ENCODE peak calls at places on chromosomes 5 and 9, in nine cellular contexts. One of them, this sample, is unnamed.

GRCh38 chr9:22469928-22470544 is 23.4 kb downstream of the DMRTA1 start:
- DNase-seq in psoas muscle: no peak
- DNase-seq in cardiac muscle cell: peak
- DNase-seq in GM06990: no peak
- DNase-seq in progenitor cell of endocrine pancreas: peak
- DNase-seq in adrenal gland: no peak
- DNase-seq in HFFc6: peak
- DNase-seq in astrocyte: peak
- DNase-seq in fibroblast of pulmonary artery: peak
- DNase-seq in this sample: no peak

GRCh38 chr5:20572560-20572959 is 584.6 kb upstream of the CDH18 start:
- DNase-seq in psoas muscle: no peak
- DNase-seq in cardiac muscle cell: no peak
- DNase-seq in GM06990: no peak
- DNase-seq in progenitor cell of endocrine pancreas: no peak
- DNase-seq in adrenal gland: no peak
- DNase-seq in HFFc6: no peak
- DNase-seq in astrocyte: peak
- DNase-seq in fibroblast of pulmonary artery: peak
- DNase-seq in this sample: no peak

GRCh38 chr9:79083621-79084020 is 488.1 kb upstream of the TLE4 start:
- DNase-seq in psoas muscle: no peak
- DNase-seq in cardiac muscle cell: no peak
- DNase-seq in GM06990: no peak
- DNase-seq in progenitor cell of endocrine pancreas: no peak
- DNase-seq in adrenal gland: no peak
- DNase-seq in HFFc6: no peak
- DNase-seq in astrocyte: no peak
- DNase-seq in fibroblast of pulmonary artery: no peak
- DNase-seq in this sample: no peak

GRCh38 chr5:95689680-95690079 is 6.9 kb upstream of the SPATA9 start:
- DNase-seq in psoas muscle: no peak
- DNase-seq in cardiac muscle cell: no peak
- DNase-seq in GM06990: no peak
- DNase-seq in progenitor cell of endocrine pancreas: no peak
- DNase-seq in adrenal gland: no peak
- DNase-seq in HFFc6: no peak
- DNase-seq in astrocyte: no peak
- DNase-seq in fibroblast of pulmonary artery: no peak
- DNase-seq in this sample: no peak

GRCh38 chr9:116112236-116112635 is 41.4 kb upstream of the PAPPA start:
- DNase-seq in psoas muscle: no peak
- DNase-seq in cardiac muscle cell: no peak
- DNase-seq in GM06990: no peak
- DNase-seq in progenitor cell of endocrine pancreas: no peak
- DNase-seq in adrenal gland: no peak
- DNase-seq in HFFc6: peak
- DNase-seq in astrocyte: no peak
- DNase-seq in fibroblast of pulmonary artery: peak
- DNase-seq in this sample: no peak

GRCh38 chr5:87246046-87246445 is 21.6 kb upstream of the RASA1 start:
- DNase-seq in psoas muscle: no peak
- DNase-seq in cardiac muscle cell: no peak
- DNase-seq in GM06990: no peak
- DNase-seq in progenitor cell of endocrine pancreas: no peak
- DNase-seq in adrenal gland: no peak
- DNase-seq in HFFc6: no peak
- DNase-seq in astrocyte: no peak
- DNase-seq in fibroblast of pulmonary artery: no peak
- DNase-seq in this sample: no peak

GRCh38 chr5:177111720-177112394 is 21.7 kb upstream of the NSD1 start:
- DNase-seq in psoas muscle: peak
- DNase-seq in cardiac muscle cell: peak
- DNase-seq in GM06990: peak
- DNase-seq in progenitor cell of endocrine pancreas: peak
- DNase-seq in adrenal gland: peak
- DNase-seq in HFFc6: no peak
- DNase-seq in astrocyte: no peak
- DNase-seq in fibroblast of pulmonary artery: peak
- DNase-seq in this sample: peak

GRCh38 chr5:1763960-1764605 is 35.6 kb downstream of the MRPL36 start:
- DNase-seq in psoas muscle: no peak
- DNase-seq in cardiac muscle cell: no peak
- DNase-seq in GM06990: no peak
- DNase-seq in progenitor cell of endocrine pancreas: no peak
- DNase-seq in adrenal gland: peak
- DNase-seq in HFFc6: no peak
- DNase-seq in astrocyte: no peak
- DNase-seq in fibroblast of pulmonary artery: no peak
- DNase-seq in this sample: no peak

GRCh38 chr5:154829589-154830218 is 20.7 kb downstream of the FAXDC2 start:
- DNase-seq in psoas muscle: no peak
- DNase-seq in cardiac muscle cell: no peak
- DNase-seq in GM06990: no peak
- DNase-seq in progenitor cell of endocrine pancreas: no peak
- DNase-seq in adrenal gland: no peak
- DNase-seq in HFFc6: no peak
- DNase-seq in astrocyte: peak
- DNase-seq in fibroblast of pulmonary artery: no peak
- DNase-seq in this sample: no peak

GRCh38 chr5:157986431-157986990 is 127.6 kb upstream of the CLINT1 start:
- DNase-seq in psoas muscle: no peak
- DNase-seq in cardiac muscle cell: no peak
- DNase-seq in GM06990: no peak
- DNase-seq in progenitor cell of endocrine pancreas: no peak
- DNase-seq in adrenal gland: no peak
- DNase-seq in HFFc6: no peak
- DNase-seq in astrocyte: no peak
- DNase-seq in fibroblast of pulmonary artery: no peak
- DNase-seq in this sample: no peak

GRCh38 chr9:95048225-95049087 is 269.1 kb downstream of the FANCC start:
- DNase-seq in psoas muscle: peak
- DNase-seq in cardiac muscle cell: peak
- DNase-seq in GM06990: peak
- DNase-seq in progenitor cell of endocrine pancreas: peak
- DNase-seq in adrenal gland: peak
- DNase-seq in HFFc6: no peak
- DNase-seq in astrocyte: no peak
- DNase-seq in fibroblast of pulmonary artery: peak
- DNase-seq in this sample: no peak

GRCh38 chr5:150642567-150642927 is 2.1 kb downstream of the SYNPO start:
- DNase-seq in psoas muscle: peak
- DNase-seq in cardiac muscle cell: peak
- DNase-seq in GM06990: no peak
- DNase-seq in progenitor cell of endocrine pancreas: no peak
- DNase-seq in adrenal gland: peak
- DNase-seq in HFFc6: peak
- DNase-seq in astrocyte: peak
- DNase-seq in fibroblast of pulmonary artery: peak
- DNase-seq in this sample: no peak

GRCh38 chr5:72749362-72749997 is 67.0 kb upstream of the TNPO1 start:
- DNase-seq in psoas muscle: no peak
- DNase-seq in cardiac muscle cell: no peak
- DNase-seq in GM06990: no peak
- DNase-seq in progenitor cell of endocrine pancreas: no peak
- DNase-seq in adrenal gland: no peak
- DNase-seq in HFFc6: no peak
- DNase-seq in astrocyte: no peak
- DNase-seq in fibroblast of pulmonary artery: no peak
- DNase-seq in this sample: no peak

GRCh38 chr5:41856644-41857491 is 13.4 kb downstream of the OXCT1 start:
- DNase-seq in psoas muscle: no peak
- DNase-seq in cardiac muscle cell: peak
- DNase-seq in GM06990: peak
- DNase-seq in progenitor cell of endocrine pancreas: peak
- DNase-seq in adrenal gland: peak
- DNase-seq in HFFc6: peak
- DNase-seq in astrocyte: peak
- DNase-seq in fibroblast of pulmonary artery: peak
- DNase-seq in this sample: no peak

GRCh38 chr5:98843481-98843880 is 70.0 kb downstream of the RGMB start:
- DNase-seq in psoas muscle: no peak
- DNase-seq in cardiac muscle cell: no peak
- DNase-seq in GM06990: no peak
- DNase-seq in progenitor cell of endocrine pancreas: no peak
- DNase-seq in adrenal gland: no peak
- DNase-seq in HFFc6: no peak
- DNase-seq in astrocyte: no peak
- DNase-seq in fibroblast of pulmonary artery: no peak
- DNase-seq in this sample: no peak

GRCh38 chr5:98836175-98836574 is 62.7 kb downstream of the RGMB start:
- DNase-seq in psoas muscle: no peak
- DNase-seq in cardiac muscle cell: no peak
- DNase-seq in GM06990: no peak
- DNase-seq in progenitor cell of endocrine pancreas: no peak
- DNase-seq in adrenal gland: no peak
- DNase-seq in HFFc6: no peak
- DNase-seq in astrocyte: no peak
- DNase-seq in fibroblast of pulmonary artery: no peak
- DNase-seq in this sample: no peak

GRCh38 chr5:98840946-98841345 is 67.5 kb downstream of the RGMB start:
- DNase-seq in psoas muscle: no peak
- DNase-seq in cardiac muscle cell: no peak
- DNase-seq in GM06990: no peak
- DNase-seq in progenitor cell of endocrine pancreas: no peak
- DNase-seq in adrenal gland: no peak
- DNase-seq in HFFc6: no peak
- DNase-seq in astrocyte: no peak
- DNase-seq in fibroblast of pulmonary artery: peak
- DNase-seq in this sample: no peak

GRCh38 chr5:98844865-98845264 is 71.4 kb downstream of the RGMB start:
- DNase-seq in psoas muscle: no peak
- DNase-seq in cardiac muscle cell: no peak
- DNase-seq in GM06990: no peak
- DNase-seq in progenitor cell of endocrine pancreas: no peak
- DNase-seq in adrenal gland: no peak
- DNase-seq in HFFc6: no peak
- DNase-seq in astrocyte: no peak
- DNase-seq in fibroblast of pulmonary artery: no peak
- DNase-seq in this sample: no peak

GRCh38 chr5:98839469-98840383 is 66.3 kb downstream of the RGMB start:
- DNase-seq in psoas muscle: no peak
- DNase-seq in cardiac muscle cell: no peak
- DNase-seq in GM06990: no peak
- DNase-seq in progenitor cell of endocrine pancreas: no peak
- DNase-seq in adrenal gland: no peak
- DNase-seq in HFFc6: no peak
- DNase-seq in astrocyte: peak
- DNase-seq in fibroblast of pulmonary artery: peak
- DNase-seq in this sample: no peak
- TF ChIP-seq CTCF in psoas muscle: peak
- TF ChIP-seq CTCF in cardiac muscle cell: peak
- TF ChIP-seq CTCF in GM06990: no peak
- TF ChIP-seq CTCF in progenitor cell of endocrine pancreas: no peak
- TF ChIP-seq CTCF in adrenal gland: no peak
- TF ChIP-seq CTCF in HFFc6: peak
- TF ChIP-seq CTCF in astrocyte: no peak
- TF ChIP-seq CTCF in fibroblast of pulmonary artery: peak
- TF ChIP-seq CTCF in this sample: no peak

DNA sequence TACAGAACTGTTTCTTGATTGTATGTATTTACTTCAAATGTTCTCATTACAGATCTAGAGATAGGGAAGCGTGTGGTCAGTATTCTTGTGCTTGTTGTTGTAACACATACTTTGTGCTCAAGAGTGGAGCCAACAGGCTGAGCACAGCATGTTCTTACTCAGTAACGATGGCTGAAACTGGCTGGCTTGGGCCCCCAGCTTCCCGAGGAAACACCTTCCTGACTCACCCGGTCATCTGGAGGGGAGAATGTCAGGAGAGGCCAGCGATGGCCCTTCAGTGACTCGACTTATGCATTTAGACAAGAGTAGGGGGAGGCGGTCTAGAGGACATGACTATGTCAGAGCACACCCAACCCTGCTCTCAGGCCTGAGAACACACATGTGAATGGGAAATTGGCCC is 25.6 kb downstream of the ZNF474 start:
- DNase-seq in psoas muscle: peak
- DNase-seq in cardiac muscle cell: no peak
- DNase-seq in GM06990: no peak
- DNase-seq in progenitor cell of endocrine pancreas: no peak
- DNase-seq in adrenal gland: no peak
- DNase-seq in HFFc6: peak
- DNase-seq in astrocyte: peak
- DNase-seq in fibroblast of pulmonary artery: peak
- DNase-seq in this sample: no peak
- TF ChIP-seq CTCF in psoas muscle: no peak
- TF ChIP-seq CTCF in cardiac muscle cell: no peak
- TF ChIP-seq CTCF in GM06990: no peak
- TF ChIP-seq CTCF in progenitor cell of endocrine pancreas: no peak
- TF ChIP-seq CTCF in adrenal gland: no peak
- TF ChIP-seq CTCF in HFFc6: peak
- TF ChIP-seq CTCF in astrocyte: no peak
- TF ChIP-seq CTCF in fibroblast of pulmonary artery: no peak
- TF ChIP-seq CTCF in this sample: no peak

DNA sequence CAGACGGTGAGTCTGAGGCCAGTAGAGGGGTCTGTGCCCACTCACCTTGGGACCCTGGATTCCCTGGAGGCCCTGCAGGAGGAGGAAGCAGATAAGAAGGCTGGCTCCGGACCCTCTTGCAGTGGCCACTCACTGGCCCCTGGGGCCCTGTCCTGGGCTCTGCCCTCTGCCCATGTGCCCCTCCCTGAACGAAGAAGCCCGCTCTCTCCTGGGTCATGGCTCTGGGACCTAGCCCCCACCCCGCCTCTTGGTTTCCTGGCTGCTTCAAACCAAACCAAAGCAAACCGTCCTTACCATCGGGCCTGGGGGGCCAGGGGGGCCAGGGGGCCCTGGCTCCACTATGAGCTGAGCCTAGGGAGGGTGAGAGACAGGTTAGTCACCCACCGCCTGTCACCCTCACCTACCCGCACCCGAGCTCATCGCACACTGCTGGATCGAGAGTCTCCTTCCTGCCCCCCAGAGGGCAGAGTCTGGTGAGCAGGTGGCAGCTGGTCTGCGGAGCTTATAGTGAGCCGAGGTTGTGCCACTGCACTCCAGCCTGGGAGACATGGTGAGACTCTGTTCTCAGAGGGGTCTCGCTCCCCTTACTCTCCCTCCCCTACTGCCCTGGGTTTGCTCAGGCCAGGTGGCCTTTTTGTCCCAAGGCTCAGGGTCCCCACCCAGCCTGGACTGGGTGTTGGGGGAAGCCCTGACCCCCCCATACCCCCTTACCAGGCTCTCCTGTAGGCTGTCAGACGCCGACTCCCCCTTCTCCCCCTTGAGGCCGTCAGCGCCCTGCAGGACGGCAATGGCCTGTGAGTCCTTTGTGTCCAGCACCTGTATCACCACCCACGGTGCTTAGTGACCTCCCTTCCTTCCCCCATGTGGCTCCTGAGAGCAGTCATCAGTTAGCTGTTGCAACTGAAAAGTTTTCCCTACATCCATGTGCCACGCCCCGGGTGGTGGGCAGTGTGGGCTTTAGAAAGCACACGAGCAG is 15.2 kb upstream of the PHYKPL start:
- DNase-seq in psoas muscle: no peak
- DNase-seq in cardiac muscle cell: no peak
- DNase-seq in GM06990: no peak
- DNase-seq in progenitor cell of endocrine pancreas: no peak
- DNase-seq in adrenal gland: no peak
- DNase-seq in HFFc6: no peak
- DNase-seq in astrocyte: no peak
- DNase-seq in fibroblast of pulmonary artery: no peak
- DNase-seq in this sample: no peak
- TF ChIP-seq CTCF in psoas muscle: no peak
- TF ChIP-seq CTCF in cardiac muscle cell: no peak
- TF ChIP-seq CTCF in GM06990: peak
- TF ChIP-seq CTCF in progenitor cell of endocrine pancreas: no peak
- TF ChIP-seq CTCF in adrenal gland: no peak
- TF ChIP-seq CTCF in HFFc6: no peak
- TF ChIP-seq CTCF in astrocyte: no peak
- TF ChIP-seq CTCF in fibroblast of pulmonary artery: no peak
- TF ChIP-seq CTCF in this sample: no peak

GRCh38 chr5:174589599-174589998 is 134.8 kb upstream of the MSX2 start:
- DNase-seq in psoas muscle: no peak
- DNase-seq in cardiac muscle cell: no peak
- DNase-seq in GM06990: no peak
- DNase-seq in progenitor cell of endocrine pancreas: no peak
- DNase-seq in adrenal gland: no peak
- DNase-seq in HFFc6: no peak
- DNase-seq in astrocyte: no peak
- DNase-seq in fibroblast of pulmonary artery: no peak
- DNase-seq in this sample: no peak
- TF ChIP-seq CTCF in psoas muscle: no peak
- TF ChIP-seq CTCF in cardiac muscle cell: no peak
- TF ChIP-seq CTCF in GM06990: no peak
- TF ChIP-seq CTCF in progenitor cell of endocrine pancreas: no peak
- TF ChIP-seq CTCF in adrenal gland: no peak
- TF ChIP-seq CTCF in HFFc6: no peak
- TF ChIP-seq CTCF in astrocyte: no peak
- TF ChIP-seq CTCF in fibroblast of pulmonary artery: no peak
- TF ChIP-seq CTCF in this sample: no peak